ENCODE peak calls at places on chromosomes 4 and X, in six cellular contexts. G is fibroblast of lung, L is WERI-Rb-1, T is esophagus squamous epithelium, X is AG09309, R is left lung. Y is an unnamed sample.

GRCh38 chr4:88573995-88574394 is 18.3 kb upstream of the HERC3 start:
- DNase-seq in L (no peak), R (no peak), G (peak; percentile 16), T (no peak), X (no peak), Y (peak; percentile 50)

GRCh38 chr4:38368612-38369011 is 295.4 kb upstream of the KLF3 start:
- DNase-seq in X (peak; percentile 48), L (peak; percentile 64), G (peak; percentile 95), R (no peak), T (no peak), Y (peak; percentile 33)

GRCh38 chrX:134749651-134750450 is 91.6 kb upstream of the PLAC1 start:
- DNase-seq in X (no peak), T (no peak), L (no peak), R (no peak), G (no peak), Y (peak; percentile 22)

GRCh38 chr4:30929649-30930048 is 209.5 kb downstream of the PCDH7 start:
- DNase-seq in X (no peak), L (no peak), R (no peak), T (no peak), G (no peak), Y (no peak)

GRCh38 chrX:5068550-5068949 is 1160.1 kb downstream of the NLGN4X start:
- DNase-seq in X (no peak), G (no peak), L (no peak), R (no peak), T (no peak), Y (no peak)

GRCh38 chr4:87949961-87950360 is 25.6 kb upstream of the SPP1 start:
- DNase-seq in R (no peak), T (no peak), L (no peak), G (peak; percentile 71), X (no peak), Y (peak; percentile 12)

GRCh38 chr4:28565434-28565833 is 1704.8 kb downstream of the STIM2 start:
- DNase-seq in G (no peak), R (no peak), X (peak; percentile 4), L (no peak), T (no peak), Y (no peak)

GRCh38 chr4:67292045-67292444 is 253.3 kb downstream of the CENPC start:
- DNase-seq in G (no peak), X (no peak), L (no peak), T (no peak), R (no peak), Y (no peak)

GRCh38 chr4:86834901-86835300 is 14.3 kb downstream of the SLC10A6 start:
- DNase-seq in L (no peak), T (no peak), R (no peak), X (peak; percentile 80), G (peak; percentile 86), Y (peak; percentile 95)

GRCh38 chrX:10832103-10832502 is 211.7 kb upstream of the MID1 start:
- DNase-seq in L (no peak), G (no peak), R (no peak), X (no peak), T (no peak), Y (no peak)

GRCh38 chrX:39475372-39475771 is 622.4 kb downstream of the BCOR start:
- DNase-seq in T (no peak), L (peak; percentile 43), X (no peak), R (no peak), G (no peak), Y (no peak)

GRCh38 chr4:89419121-89419695 is 111.6 kb upstream of the GPRIN3 start:
- DNase-seq in X (no peak), T (no peak), R (no peak), G (no peak), L (no peak), Y (no peak)

GRCh38 chrX:103586314-103586646 is 965 bp downstream of the TCEAL4 start:
- DNase-seq in R (no peak), T (no peak), L (no peak), X (no peak), G (peak; percentile 7), Y (peak; percentile 22)

GRCh38 chr4:91734682-91735081 is 569.1 kb upstream of the GRID2 start:
- DNase-seq in R (no peak), G (no peak), L (no peak), T (no peak), X (no peak), Y (no peak)

GRCh38 chr4:168487821-168488162 is 7.5 kb upstream of the DDX60L start:
- DNase-seq in X (no peak), L (no peak), R (no peak), G (no peak), T (no peak), Y (no peak)

GRCh38 chrX:107935200-107935599 is 47.0 kb downstream of the TEX13B start:
- DNase-seq in X (no peak), G (peak; percentile 59), R (no peak), T (no peak), L (no peak), Y (peak; percentile 26)

GRCh38 chrX:153312041-153312440 is 9.5 kb downstream of the PNMA6F start:
- DNase-seq in T (no peak), X (no peak), L (no peak), R (no peak), G (no peak), Y (no peak)

GRCh38 chr4:186726440-186727148 is 2.9 kb upstream of the FAT1 start:
- DNase-seq in X (no peak), L (no peak), G (peak; percentile 84), R (peak; percentile 65), T (no peak), Y (peak; percentile 73)

GRCh38 chr4:14025891-14026290 is 398.4 kb upstream of the BOD1L1 start:
- DNase-seq in X (no peak), G (no peak), R (no peak), T (no peak), L (no peak), Y (no peak)

GRCh38 chrX:3142259-3143042 is 101.2 kb downstream of the ARSF start:
- DNase-seq in R (no peak), G (no peak), L (no peak), X (no peak), T (no peak), Y (no peak)

GRCh38 chrX:9033989-9034388 is at the start of gene FAM9B:
- DNase-seq in T (no peak), R (no peak), X (no peak), G (no peak), L (no peak), Y (no peak)

GRCh38 chrX:96619588-96619987 is 65.1 kb upstream of the DIAPH2 start:
- DNase-seq in T (no peak), L (no peak), R (no peak), X (no peak), G (peak; percentile 19), Y (peak; percentile 28)

GRCh38 chrX:107324493-107325310 is 118.3 kb downstream of the DNAAF6 start:
- DNase-seq in X (no peak), R (peak; percentile 35), L (peak; percentile 14), T (no peak), G (peak; percentile 33), Y (peak; percentile 43)

GRCh38 chr4:166735553-166735952 is 498.7 kb downstream of the SPOCK3 start:
- DNase-seq in L (no peak), X (no peak), T (no peak), R (no peak), G (no peak), Y (no peak)

GRCh38 chr4:3314706-3315260 is 22.0 kb downstream of the RGS12 start:
- DNase-seq in L (no peak), R (peak; percentile 28), G (no peak), X (no peak), T (no peak), Y (no peak)

GRCh38 chr4:22190855-22191254 is 242.3 kb upstream of the KCNIP4 start:
- DNase-seq in G (peak; percentile 94), L (no peak), T (no peak), R (no peak), X (peak; percentile 42), Y (peak; percentile 66)

GRCh38 chr4:152981278-152981677 is 45.2 kb downstream of the FHDC1 start:
- DNase-seq in G (peak; percentile 90), T (no peak), L (no peak), R (no peak), X (no peak), Y (no peak)

DNA sequence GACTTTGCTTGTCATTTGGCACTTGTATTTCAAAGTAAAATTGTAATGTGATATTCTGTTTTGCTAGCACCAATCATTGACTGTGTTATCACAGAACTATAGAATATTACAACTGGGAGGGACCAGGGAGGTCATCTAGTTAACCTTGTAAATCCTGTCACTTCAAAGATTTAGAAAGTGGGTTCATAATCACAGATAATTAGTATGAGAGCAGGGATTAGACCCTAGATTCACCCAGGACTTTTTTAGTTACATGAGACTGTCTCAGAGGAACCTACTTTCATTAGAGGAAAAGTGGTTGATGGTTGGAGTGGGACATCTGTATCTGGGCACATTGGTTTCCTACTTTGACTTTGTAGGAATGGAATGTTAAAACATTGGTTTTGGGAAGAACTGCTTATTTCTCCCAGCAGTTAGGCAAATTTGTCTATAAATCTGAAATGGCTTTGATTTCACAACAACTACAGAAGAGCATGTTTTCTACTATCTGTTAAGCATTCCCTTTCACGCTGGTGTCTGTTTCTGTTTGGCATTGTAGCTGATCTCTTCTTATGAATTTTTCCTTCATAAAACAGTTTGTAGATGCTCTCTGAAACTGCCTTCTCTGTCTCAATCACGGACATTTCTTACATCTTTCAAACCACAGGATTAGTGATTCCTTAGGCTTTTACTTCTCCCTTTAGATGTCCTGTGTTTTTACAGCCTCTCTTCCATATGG is 144.1 kb downstream of the DIPK2B start:
- DNase-seq in G (no peak), L (no peak), X (peak; percentile 24), R (no peak), T (no peak), Y (peak; percentile 3)
- H3K4me3 ChIP-seq in G (no peak overlapping the region), L (no peak overlapping the region), X (no peak overlapping the region), R (no peak overlapping the region), T (no peak overlapping the region), Y (no peak overlapping the region)

DNA sequence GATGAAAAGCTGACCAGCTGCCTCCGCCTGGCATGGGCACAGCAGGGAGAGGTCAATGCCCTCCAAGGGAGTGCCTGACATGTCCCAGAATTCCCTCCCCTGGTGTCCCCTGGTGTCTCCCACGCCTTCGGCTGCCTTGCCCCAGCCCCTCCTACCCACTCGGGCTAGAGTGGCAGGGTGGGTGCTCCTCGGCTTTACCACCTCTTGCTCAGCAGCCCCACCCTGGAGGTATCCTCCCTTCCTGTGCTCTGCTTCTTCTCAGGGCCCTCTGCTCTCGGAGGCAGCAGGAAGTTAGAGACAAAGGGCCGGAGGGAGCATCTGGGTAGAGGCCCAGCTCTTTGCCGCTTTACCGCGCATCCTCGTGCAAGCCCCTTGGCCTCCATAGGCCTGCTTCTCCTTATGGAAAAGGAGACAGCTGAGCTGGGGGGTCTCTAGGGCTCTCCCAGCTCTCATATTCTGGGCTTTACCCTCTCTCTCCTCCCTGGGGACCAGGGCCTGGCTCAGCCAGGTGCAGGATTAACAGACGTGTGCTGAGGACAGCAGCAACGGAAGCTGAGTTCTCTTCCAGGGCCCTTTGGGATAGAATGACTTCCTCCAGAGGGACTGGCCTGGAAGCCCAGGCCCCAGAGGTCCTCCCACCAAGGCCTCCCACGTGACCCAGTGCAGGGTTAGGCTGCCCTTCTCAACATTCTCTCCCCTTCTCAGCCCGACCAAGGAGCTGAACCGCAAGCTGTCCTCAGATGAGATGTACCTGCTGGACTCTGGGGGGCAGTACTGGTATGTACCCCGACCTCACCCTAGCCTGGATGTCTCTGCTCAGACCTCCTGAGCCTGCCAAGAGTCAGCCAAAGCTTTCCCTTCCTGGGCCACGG is 17.2 kb downstream of the XPNPEP2 start:
- DNase-seq in G (no peak), L (peak; percentile 30), T (no peak), X (no peak), R (no peak), Y (no peak)
- TF ChIP-seq CTCF in G (no peak), L (peak; percentile 48), T (no peak), X (no peak), R (no peak), Y (no peak)

GRCh38 chrX:154378059-154378798 is 866 bp upstream of the EMD start:
- DNase-seq in X (no peak), T (no peak), G (no peak), R (peak; percentile 65), L (no peak), Y (peak; percentile 78)
- H3K4me3 ChIP-seq in X (peak overlapping the region; percentile 40), T (peak overlapping the region; percentile 63), G (peak overlapping the region; percentile 33), R (peak overlapping the region; percentile 38), L (peak overlapping the region; percentile 74), Y (peak overlapping the region; percentile 48)

GRCh38 chrX:65745992-65746391 is 78.5 kb downstream of the MSN start:
- DNase-seq in X (no peak), L (no peak), T (no peak), R (no peak), G (no peak), Y (peak; percentile 42)
- TF ChIP-seq CTCF in X (no peak), L (no peak), T (peak; percentile 12), R (no peak), G (no peak), Y (no peak)

Y was measured in foreskin fibroblast.